ENCODE peak calls at places on chromosomes 4 and X, in nine cellular contexts. F is activated effector memory CD4-positive, alpha-beta T cell treated with anti-CD3 and anti-CD28 coated beads, Interleukin-2, amount 50 U/mL, for 16 hours; Z is amygdala; O is BE2C; R is mucosa of gallbladder; J is body of pancreas; H is activated T-cell treated with anti-CD3 and anti-CD28 coated beads for 24 hours; L is HFFc6; C is mucosa of descending colon. U is an unnamed sample.

GRCh38 chr4:92234393-92235176 is 69.2 kb upstream of the GRID2 start:
- DNase-seq in Z (no peak), O (no peak), F (no peak), H (no peak), C (no peak), R (no peak), L (peak), J (no peak), U (no peak)

GRCh38 chr4:83189631-83190136 is 75.2 kb upstream of the PLAC8 start:
- DNase-seq in R (no peak), C (no peak), Z (no peak), H (no peak), O (no peak), L (no peak), F (no peak), J (no peak), U (no peak)

GRCh38 chrX:24264383-24264782 is 49.5 kb downstream of the SUPT20HL2 start:
- DNase-seq in H (no peak), F (no peak), Z (no peak), L (no peak), J (no peak), R (no peak), C (no peak), O (no peak), U (no peak)

GRCh38 chrX:43552703-43553102 is 103.4 kb upstream of the MAOA start:
- DNase-seq in H (no peak), C (no peak), J (no peak), Z (no peak), R (no peak), O (no peak), L (no peak), F (no peak), U (no peak)

GRCh38 chr4:146508229-146508939 is 13.4 kb downstream of the SLC10A7 start:
- DNase-seq in J (no peak), H (no peak), O (no peak), C (no peak), Z (no peak), L (no peak), R (no peak), F (no peak), U (no peak)

GRCh38 chrX:153868576-153869472 is 17.1 kb downstream of the L1CAM start:
- DNase-seq in L (no peak), O (no peak), R (no peak), C (no peak), Z (no peak), J (no peak), F (peak), H (no peak), U (no peak)

GRCh38 chr4:11869471-11869870 is 440.8 kb upstream of the HS3ST1 start:
- DNase-seq in L (no peak), R (no peak), O (no peak), H (no peak), C (no peak), J (no peak), Z (no peak), F (no peak), U (no peak)

GRCh38 chr4:7630559-7631287 is 196.0 kb upstream of the PSAPL1 start:
- DNase-seq in L (peak), C (no peak), Z (peak), R (peak), F (no peak), O (peak), H (no peak), J (peak), U (peak)

GRCh38 chr4:177190995-177191568 is 118.6 kb upstream of the NEIL3 start:
- DNase-seq in F (no peak), R (no peak), C (no peak), O (no peak), H (no peak), J (no peak), Z (no peak), L (peak), U (no peak)

GRCh38 chr4:65508169-65508568 is 162.1 kb downstream of the EPHA5 start:
- DNase-seq in Z (no peak), C (no peak), R (no peak), L (no peak), O (no peak), J (no peak), F (no peak), H (no peak), U (no peak)

GRCh38 chrX:727738-728621 is 97.4 kb downstream of the SHOX start:
- DNase-seq in Z (no peak), O (no peak), H (no peak), L (no peak), J (no peak), F (no peak), R (no peak), C (no peak), U (no peak)

GRCh38 chr4:173990126-173990878 is 293.2 kb downstream of the FBXO8 start:
- DNase-seq in R (no peak), J (peak), H (no peak), F (no peak), C (no peak), Z (no peak), L (peak), O (peak), U (no peak)

GRCh38 chr4:152936446-152937279 is 540 bp downstream of the FHDC1 start:
- DNase-seq in H (no peak), R (peak), Z (no peak), F (no peak), L (peak), O (peak), J (peak), C (peak), U (peak)